ENCODE peak calls at places on chromosome X, in seven cellular contexts. One of them, this sample, is unnamed.

GRCh38 chrX:19649227-19650009 is 134.1 kb upstream of the MAP3K15 start:
- DNase-seq in choroid plexus epithelial cell: no peak
- DNase-seq in H9: no peak
- DNase-seq in heart right ventricle: no peak
- DNase-seq in bronchial epithelial cell: peak; percentile 25
- DNase-seq in AG10803: peak; percentile 88
- DNase-seq in kidney epithelial cell: no peak
- DNase-seq in this sample: peak; percentile 50

GRCh38 chrX:72297953-72298730 is 7.6 kb downstream of the CITED1 start:
- DNase-seq in AG10803: no peak
- DNase-seq in H9: peak; percentile 53
- DNase-seq in kidney epithelial cell: no peak
- DNase-seq in choroid plexus epithelial cell: peak; percentile 50
- DNase-seq in heart right ventricle: no peak
- DNase-seq in bronchial epithelial cell: peak; percentile 34
- DNase-seq in this sample: no peak

GRCh38 chrX:4547218-4547836 is 833.9 kb upstream of the PRKX start:
- DNase-seq in kidney epithelial cell: peak; percentile 1
- DNase-seq in AG10803: peak; percentile 21
- DNase-seq in H9: peak; percentile 61
- DNase-seq in choroid plexus epithelial cell: peak; percentile 43
- DNase-seq in heart right ventricle: peak; percentile 3
- DNase-seq in bronchial epithelial cell: peak; percentile 16
- DNase-seq in this sample: peak; percentile 13

GRCh38 chrX:100447563-100448397 is 37.7 kb upstream of the PCDH19 start:
- DNase-seq in bronchial epithelial cell: peak; percentile 10
- DNase-seq in choroid plexus epithelial cell: peak; percentile 33
- DNase-seq in kidney epithelial cell: no peak
- DNase-seq in AG10803: peak; percentile 3
- DNase-seq in heart right ventricle: peak; percentile 15
- DNase-seq in H9: peak; percentile 48
- DNase-seq in this sample: no peak

GRCh38 chrX:126164689-126165400 is 1.2 kb downstream of the DCAF12L2 start:
- DNase-seq in H9: no peak
- DNase-seq in choroid plexus epithelial cell: no peak
- DNase-seq in bronchial epithelial cell: no peak
- DNase-seq in kidney epithelial cell: no peak
- DNase-seq in AG10803: no peak
- DNase-seq in heart right ventricle: no peak
- DNase-seq in this sample: no peak

GRCh38 chrX:120660638-120661037 is 30.8 kb upstream of the C1GALT1C1 start:
- DNase-seq in bronchial epithelial cell: peak; percentile 65
- DNase-seq in choroid plexus epithelial cell: no peak
- DNase-seq in kidney epithelial cell: no peak
- DNase-seq in AG10803: peak; percentile 43
- DNase-seq in heart right ventricle: no peak
- DNase-seq in H9: no peak
- DNase-seq in this sample: no peak

GRCh38 chrX:121581885-121582284 is 534.5 kb downstream of the GLUD2 start:
- DNase-seq in AG10803: no peak
- DNase-seq in choroid plexus epithelial cell: peak; percentile 16
- DNase-seq in heart right ventricle: no peak
- DNase-seq in kidney epithelial cell: no peak
- DNase-seq in H9: no peak
- DNase-seq in bronchial epithelial cell: peak; percentile 18
- DNase-seq in this sample: no peak

GRCh38 chrX:111283446-111283845 is 13.2 kb upstream of the CAPN6 start:
- DNase-seq in bronchial epithelial cell: peak; percentile 1
- DNase-seq in heart right ventricle: no peak
- DNase-seq in H9: no peak
- DNase-seq in AG10803: no peak
- DNase-seq in choroid plexus epithelial cell: no peak
- DNase-seq in kidney epithelial cell: no peak
- DNase-seq in this sample: no peak

GRCh38 chrX:118271770-118272169 is 74.1 kb upstream of the WDR44 start:
- DNase-seq in heart right ventricle: no peak
- DNase-seq in choroid plexus epithelial cell: peak; percentile 1
- DNase-seq in kidney epithelial cell: no peak
- DNase-seq in bronchial epithelial cell: no peak
- DNase-seq in AG10803: no peak
- DNase-seq in H9: no peak
- DNase-seq in this sample: no peak

GRCh38 chrX:120145295-120145925 is 13.0 kb upstream of the RHOXF2 start:
- DNase-seq in AG10803: no peak
- DNase-seq in heart right ventricle: no peak
- DNase-seq in choroid plexus epithelial cell: no peak
- DNase-seq in H9: no peak
- DNase-seq in kidney epithelial cell: no peak
- DNase-seq in bronchial epithelial cell: no peak
- DNase-seq in this sample: no peak

GRCh38 chrX:13094780-13095425 is 50.5 kb upstream of the FAM9C start:
- DNase-seq in AG10803: peak; percentile 56
- DNase-seq in H9: no peak
- DNase-seq in heart right ventricle: no peak
- DNase-seq in bronchial epithelial cell: no peak
- DNase-seq in kidney epithelial cell: no peak
- DNase-seq in choroid plexus epithelial cell: peak; percentile 67
- DNase-seq in this sample: no peak

GRCh38 chrX:12210921-12211320 is 72.6 kb downstream of the FRMPD4 start:
- DNase-seq in H9: no peak
- DNase-seq in AG10803: peak; percentile 60
- DNase-seq in kidney epithelial cell: peak; percentile 23
- DNase-seq in choroid plexus epithelial cell: no peak
- DNase-seq in heart right ventricle: no peak
- DNase-seq in bronchial epithelial cell: peak; percentile 8
- DNase-seq in this sample: peak; percentile 7

GRCh38 chrX:128623361-128623760 is 571.2 kb upstream of the ACTRT1 start:
- DNase-seq in bronchial epithelial cell: no peak
- DNase-seq in heart right ventricle: no peak
- DNase-seq in kidney epithelial cell: no peak
- DNase-seq in AG10803: no peak
- DNase-seq in choroid plexus epithelial cell: no peak
- DNase-seq in H9: no peak
- DNase-seq in this sample: no peak

GRCh38 chrX:140712413-140713173 is 3.0 kb downstream of the LINC00632 start:
- DNase-seq in AG10803: peak; percentile 34
- DNase-seq in H9: peak; percentile 82
- DNase-seq in choroid plexus epithelial cell: peak; percentile 42
- DNase-seq in bronchial epithelial cell: peak; percentile 8
- DNase-seq in heart right ventricle: peak; percentile 58
- DNase-seq in kidney epithelial cell: peak; percentile 25
- DNase-seq in this sample: no peak

GRCh38 chrX:33726281-33727160 is 405.6 kb downstream of the FAM47A start:
- DNase-seq in bronchial epithelial cell: no peak
- DNase-seq in choroid plexus epithelial cell: no peak
- DNase-seq in H9: peak; percentile 27
- DNase-seq in AG10803: no peak
- DNase-seq in kidney epithelial cell: no peak
- DNase-seq in heart right ventricle: no peak
- DNase-seq in this sample: no peak

GRCh38 chrX:132463411-132463810 is 25.4 kb downstream of the MBNL3 start:
- DNase-seq in bronchial epithelial cell: no peak
- DNase-seq in choroid plexus epithelial cell: peak; percentile 37
- DNase-seq in H9: no peak
- DNase-seq in AG10803: no peak
- DNase-seq in kidney epithelial cell: no peak
- DNase-seq in heart right ventricle: no peak
- DNase-seq in this sample: no peak

GRCh38 chrX:21412883-21413282 is 38.7 kb downstream of the CNKSR2 start:
- DNase-seq in choroid plexus epithelial cell: peak; percentile 2
- DNase-seq in kidney epithelial cell: no peak
- DNase-seq in heart right ventricle: no peak
- DNase-seq in H9: no peak
- DNase-seq in bronchial epithelial cell: peak; percentile 43
- DNase-seq in AG10803: peak; percentile 46
- DNase-seq in this sample: no peak

GRCh38 chrX:113384628-113385027 is 544.0 kb upstream of the AMOT start:
- DNase-seq in heart right ventricle: peak; percentile 20
- DNase-seq in choroid plexus epithelial cell: peak; percentile 25
- DNase-seq in H9: no peak
- DNase-seq in kidney epithelial cell: peak; percentile 10
- DNase-seq in bronchial epithelial cell: peak; percentile 3
- DNase-seq in AG10803: peak; percentile 87
- DNase-seq in this sample: peak; percentile 0

GRCh38 chrX:96684339-96685204 is at the start of gene DIAPH2:
- DNase-seq in kidney epithelial cell: peak; percentile 43
- DNase-seq in heart right ventricle: peak; percentile 60
- DNase-seq in choroid plexus epithelial cell: peak; percentile 85
- DNase-seq in H9: peak; percentile 90
- DNase-seq in AG10803: peak; percentile 76
- DNase-seq in bronchial epithelial cell: peak; percentile 64
- DNase-seq in this sample: peak; percentile 31

GRCh38 chrX:152865232-152865920 is 32.5 kb upstream of the ZNF185 start:
- DNase-seq in H9: no peak
- DNase-seq in heart right ventricle: no peak
- DNase-seq in kidney epithelial cell: no peak
- DNase-seq in AG10803: peak; percentile 15
- DNase-seq in choroid plexus epithelial cell: no peak
- DNase-seq in bronchial epithelial cell: no peak
- DNase-seq in this sample: no peak

GRCh38 chrX:46376246-46376885 is 168.9 kb downstream of the ZNF674 start:
- DNase-seq in bronchial epithelial cell: peak; percentile 58
- DNase-seq in H9: peak; percentile 56
- DNase-seq in kidney epithelial cell: peak; percentile 12
- DNase-seq in AG10803: peak; percentile 67
- DNase-seq in heart right ventricle: no peak
- DNase-seq in choroid plexus epithelial cell: peak; percentile 75
- DNase-seq in this sample: peak; percentile 25

GRCh38 chrX:104135677-104136076 is 21.1 kb downstream of the SLC25A53 start:
- DNase-seq in kidney epithelial cell: no peak
- DNase-seq in AG10803: peak; percentile 18
- DNase-seq in H9: no peak
- DNase-seq in heart right ventricle: no peak
- DNase-seq in choroid plexus epithelial cell: peak; percentile 45
- DNase-seq in bronchial epithelial cell: no peak
- DNase-seq in this sample: no peak

GRCh38 chrX:154437398-154437752 is 421 bp downstream of the GDI1 start:
- DNase-seq in heart right ventricle: no peak
- DNase-seq in AG10803: no peak
- DNase-seq in bronchial epithelial cell: no peak
- DNase-seq in kidney epithelial cell: no peak
- DNase-seq in H9: no peak
- DNase-seq in choroid plexus epithelial cell: no peak
- DNase-seq in this sample: no peak

GRCh38 chrX:74519870-74520269 is 94.6 kb downstream of the RLIM start:
- DNase-seq in heart right ventricle: no peak
- DNase-seq in H9: no peak
- DNase-seq in bronchial epithelial cell: no peak
- DNase-seq in AG10803: no peak
- DNase-seq in kidney epithelial cell: no peak
- DNase-seq in choroid plexus epithelial cell: no peak
- DNase-seq in this sample: no peak

GRCh38 chrX:136725446-136726104 is 55.2 kb downstream of the ARHGEF6 start:
- DNase-seq in kidney epithelial cell: no peak
- DNase-seq in AG10803: peak; percentile 82
- DNase-seq in bronchial epithelial cell: peak; percentile 21
- DNase-seq in heart right ventricle: no peak
- DNase-seq in H9: no peak
- DNase-seq in choroid plexus epithelial cell: peak; percentile 73
- DNase-seq in this sample: peak; percentile 31

GRCh38 chrX:31708116-31708515 is 636.3 kb upstream of the FTHL17 start:
- DNase-seq in heart right ventricle: no peak
- DNase-seq in bronchial epithelial cell: no peak
- DNase-seq in AG10803: no peak
- DNase-seq in kidney epithelial cell: no peak
- DNase-seq in choroid plexus epithelial cell: peak; percentile 13
- DNase-seq in H9: no peak
- DNase-seq in this sample: no peak

GRCh38 chrX:150587585-150588503 is 19.4 kb downstream of the MTM1 start:
- DNase-seq in H9: no peak
- DNase-seq in kidney epithelial cell: no peak
- DNase-seq in AG10803: peak; percentile 17
- DNase-seq in heart right ventricle: no peak
- DNase-seq in choroid plexus epithelial cell: peak; percentile 43
- DNase-seq in bronchial epithelial cell: no peak
- DNase-seq in this sample: no peak

GRCh38 chrX:41922694-41923171 is 621 bp downstream of the CASK start:
- DNase-seq in bronchial epithelial cell: no peak
- DNase-seq in heart right ventricle: peak; percentile 4
- DNase-seq in kidney epithelial cell: no peak
- DNase-seq in H9: peak; percentile 42
- DNase-seq in choroid plexus epithelial cell: peak; percentile 10
- DNase-seq in AG10803: peak; percentile 5
- DNase-seq in this sample: no peak
- TF ChIP-seq CTCF in bronchial epithelial cell: peak; percentile 11
- TF ChIP-seq CTCF in heart right ventricle: no peak
- TF ChIP-seq CTCF in kidney epithelial cell: no peak
- TF ChIP-seq CTCF in H9: no peak
- TF ChIP-seq CTCF in choroid plexus epithelial cell: peak; percentile 15
- TF ChIP-seq CTCF in AG10803: peak; percentile 1
- TF ChIP-seq CTCF in this sample: peak; percentile 10

DNA sequence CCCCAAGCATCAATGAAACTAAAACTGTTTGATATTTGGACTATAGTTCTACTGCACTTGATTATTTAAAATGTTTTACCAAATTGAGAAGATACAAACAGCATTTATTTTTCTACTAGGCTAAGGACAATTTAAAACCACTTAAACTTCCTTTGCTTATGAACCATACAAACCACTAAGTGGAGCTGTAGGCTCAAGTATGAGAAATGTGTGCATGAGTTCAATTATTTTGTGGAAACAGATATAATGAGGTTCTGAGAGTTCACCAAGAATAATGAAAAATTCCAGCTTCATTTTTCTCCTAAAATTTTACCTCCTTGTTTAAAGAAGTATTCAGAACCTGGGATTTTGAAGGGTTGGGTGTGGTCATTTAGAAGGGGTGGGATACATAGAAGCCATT is 63.1 kb downstream of the SERPINA7 start:
- DNase-seq in AG10803: no peak
- DNase-seq in choroid plexus epithelial cell: peak; percentile 40
- DNase-seq in heart right ventricle: no peak
- DNase-seq in H9: no peak
- DNase-seq in bronchial epithelial cell: peak; percentile 16
- DNase-seq in kidney epithelial cell: no peak
- DNase-seq in this sample: no peak
- TF ChIP-seq CTCF in AG10803: no peak
- TF ChIP-seq CTCF in choroid plexus epithelial cell: peak; percentile 32
- TF ChIP-seq CTCF in heart right ventricle: peak; percentile 40
- TF ChIP-seq CTCF in H9: peak; percentile 43
- TF ChIP-seq CTCF in bronchial epithelial cell: peak; percentile 8
- TF ChIP-seq CTCF in kidney epithelial cell: no peak
- TF ChIP-seq CTCF in this sample: peak; percentile 12

DNA sequence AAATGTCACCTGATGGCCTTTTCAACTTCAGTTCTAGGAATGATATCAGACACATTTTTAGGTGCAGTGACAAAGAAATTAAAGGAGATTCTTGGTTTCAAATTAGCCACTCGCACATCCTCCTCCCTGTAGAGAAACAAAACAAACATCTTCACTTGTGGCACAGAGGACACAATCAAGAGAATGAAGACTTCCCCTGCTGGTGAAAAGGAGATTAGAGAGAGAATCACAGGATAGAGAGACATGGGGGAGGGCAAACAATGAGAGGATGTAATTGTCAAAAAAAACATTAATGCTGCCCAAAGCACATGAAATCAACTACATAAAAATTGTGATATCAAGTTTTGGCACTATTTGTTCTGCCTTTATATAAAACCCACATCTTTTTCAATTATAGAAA is 34.5 kb downstream of the ACE2 start:
- DNase-seq in choroid plexus epithelial cell: no peak
- DNase-seq in bronchial epithelial cell: no peak
- DNase-seq in AG10803: no peak
- DNase-seq in kidney epithelial cell: no peak
- DNase-seq in heart right ventricle: no peak
- DNase-seq in H9: no peak
- DNase-seq in this sample: no peak
- TF ChIP-seq CTCF in choroid plexus epithelial cell: no peak
- TF ChIP-seq CTCF in bronchial epithelial cell: no peak
- TF ChIP-seq CTCF in AG10803: no peak
- TF ChIP-seq CTCF in kidney epithelial cell: no peak
- TF ChIP-seq CTCF in heart right ventricle: no peak
- TF ChIP-seq CTCF in H9: peak; percentile 54
- TF ChIP-seq CTCF in this sample: peak; percentile 9

GRCh38 chrX:30308263-30309138 is 689 bp downstream of the NR0B1 start:
- DNase-seq in kidney epithelial cell: no peak
- DNase-seq in bronchial epithelial cell: no peak
- DNase-seq in H9: peak; percentile 60
- DNase-seq in choroid plexus epithelial cell: peak; percentile 18
- DNase-seq in AG10803: peak; percentile 2
- DNase-seq in heart right ventricle: no peak
- DNase-seq in this sample: no peak
- TF ChIP-seq CTCF in kidney epithelial cell: peak; percentile 35
- TF ChIP-seq CTCF in bronchial epithelial cell: peak; percentile 16
- TF ChIP-seq CTCF in H9: peak; percentile 61
- TF ChIP-seq CTCF in choroid plexus epithelial cell: peak; percentile 33
- TF ChIP-seq CTCF in AG10803: peak; percentile 17
- TF ChIP-seq CTCF in heart right ventricle: peak; percentile 4
- TF ChIP-seq CTCF in this sample: no peak

This sample was measured in AG09309.